ENCODE peak calls at places on chromosomes 3 and 15, in seven cellular contexts. Z, L, G, X, N, K and W are unnamed samples.

GRCh38 chr3:127749787-127750225 is 72.5 kb downstream of the MGLL start:
- DNase-seq in Z (no peak), L (no peak), G (no peak), X (peak), N (no peak), K (no peak), W (no peak)

GRCh38 chr3:139982404-139982803 is 47.4 kb downstream of the CLSTN2 start:
- DNase-seq in Z (no peak), L (no peak), G (peak), X (peak), N (no peak), K (no peak), W (no peak)

GRCh38 chr3:13379191-13379830 is 40.8 kb downstream of the NUP210 start:
- DNase-seq in Z (no peak), L (no peak), G (no peak), X (no peak), N (no peak), K (no peak), W (peak)

GRCh38 chr15:80835338-80835737 is 56.2 kb downstream of the CEMIP start:
- DNase-seq in Z (no peak), L (no peak), G (peak), X (no peak), N (no peak), K (no peak), W (no peak)

GRCh38 chr3:38353151-38353550 is 6.6 kb downstream of the XYLB start:
- DNase-seq in Z (no peak), L (no peak), G (no peak), X (no peak), N (no peak), K (no peak), W (no peak)

GRCh38 chr15:81785679-81786078 is 260.1 kb downstream of the MEX3B start:
- DNase-seq in Z (no peak), L (no peak), G (peak), X (no peak), N (no peak), K (no peak), W (no peak)

GRCh38 chr15:73082719-73083275 is 30.5 kb downstream of the NEO1 start:
- DNase-seq in Z (no peak), L (no peak), G (no peak), X (no peak), N (no peak), K (no peak), W (no peak)

GRCh38 chr3:175127075-175127662 is 268.0 kb downstream of the NAALADL2 start:
- DNase-seq in Z (no peak), L (no peak), G (no peak), X (no peak), N (no peak), K (no peak), W (no peak)

GRCh38 chr3:106332884-106333283 is 464.1 kb upstream of the CBLB start:
- DNase-seq in Z (no peak), L (no peak), G (no peak), X (no peak), N (no peak), K (peak), W (no peak)

GRCh38 chr3:95705786-95706418 is 1108.5 kb upstream of the EPHA6 start:
- DNase-seq in Z (peak), L (no peak), G (no peak), X (no peak), N (no peak), K (no peak), W (no peak)

GRCh38 chr3:182305881-182306665 is 487.2 kb upstream of the ATP11B start:
- DNase-seq in Z (no peak), L (no peak), G (no peak), X (no peak), N (no peak), K (no peak), W (no peak)

GRCh38 chr3:5010706-5011554 is 31.7 kb downstream of the BHLHE40 start:
- DNase-seq in Z (no peak), L (peak), G (no peak), X (no peak), N (peak), K (no peak), W (no peak)

GRCh38 chr3:72347819-72348319 is 500.4 kb downstream of the SHQ1 start:
- DNase-seq in Z (peak), L (peak), G (peak), X (no peak), N (peak), K (peak), W (peak)

GRCh38 chr3:98977520-98977919 is 76.0 kb upstream of the DCBLD2 start:
- DNase-seq in Z (no peak), L (no peak), G (no peak), X (no peak), N (no peak), K (no peak), W (no peak)

GRCh38 chr15:85582719-85583089 is 202.3 kb downstream of the AKAP13 start:
- DNase-seq in Z (no peak), L (peak), G (no peak), X (no peak), N (peak), K (no peak), W (no peak)

GRCh38 chr3:14847613-14848541 is 29.1 kb downstream of the FGD5 start:
- DNase-seq in Z (no peak), L (no peak), G (no peak), X (no peak), N (peak), K (no peak), W (no peak)

GRCh38 chr15:30905821-30906220 is 2.1 kb downstream of the FAN1 start:
- DNase-seq in Z (no peak), L (no peak), G (no peak), X (no peak), N (peak), K (no peak), W (no peak)

GRCh38 chr15:79066391-79067090 is 24.0 kb downstream of the RASGRF1 start:
- DNase-seq in Z (no peak), L (no peak), G (no peak), X (no peak), N (no peak), K (no peak), W (no peak)

GRCh38 chr3:73609655-73610054 is 15.1 kb downstream of the PDZRN3 start:
- DNase-seq in Z (no peak), L (no peak), G (no peak), X (no peak), N (no peak), K (no peak), W (no peak)

GRCh38 chr3:155079795-155080546 is at the start of gene MME:
- DNase-seq in Z (no peak), L (no peak), G (peak), X (no peak), N (no peak), K (no peak), W (no peak)

GRCh38 chr3:44870375-44871061 is 3.9 kb upstream of the TGM4 start:
- DNase-seq in Z (no peak), L (no peak), G (no peak), X (peak), N (peak), K (no peak), W (no peak)

GRCh38 chr3:63927623-63928280 is 15.6 kb upstream of the SCAANT1 start:
- DNase-seq in Z (no peak), L (no peak), G (no peak), X (no peak), N (no peak), K (no peak), W (no peak)

GRCh38 chr15:74261041-74261440 is 24.9 kb downstream of the CCDC33 start:
- DNase-seq in Z (no peak), L (no peak), G (no peak), X (no peak), N (no peak), K (no peak), W (no peak)

GRCh38 chr15:41777421-41777973 is 3.2 kb downstream of the MAPKBP1 start:
- DNase-seq in Z (no peak), L (no peak), G (no peak), X (no peak), N (no peak), K (no peak), W (no peak)

GRCh38 chr15:43093026-43093425 is 12.8 kb downstream of the UBR1 start:
- DNase-seq in Z (no peak), L (no peak), G (no peak), X (no peak), N (no peak), K (no peak), W (no peak)

GRCh38 chr3:193744822-193745684 is 152.0 kb downstream of the OPA1 start:
- DNase-seq in Z (no peak), L (no peak), G (peak), X (peak), N (no peak), K (no peak), W (no peak)

GRCh38 chr3:197309528-197310361 is 11.3 kb upstream of the DLG1 start:
- DNase-seq in Z (no peak), L (no peak), G (no peak), X (no peak), N (no peak), K (no peak), W (peak)